ENCODE peak calls at places on chromosomes 12 and 14, in nine cellular contexts. One of them, this sample, is unnamed.

GRCh38 chr14:51554953-51555352 is 96.8 kb upstream of the FRMD6 start:
- DNase-seq in NCI-H1930: no peak
- DNase-seq in uterus: no peak
- DNase-seq in neural crest cell: no peak
- DNase-seq in nephron progenitor cell: no peak
- DNase-seq in CD8-positive, alpha-beta T cell: no peak
- DNase-seq in NCI-H1694 treated with DMSO at 0.1 percent for 48 hours: peak; percentile 47
- DNase-seq in WTC11: no peak
- DNase-seq in esophagus squamous epithelium: no peak
- DNase-seq in this sample: no peak

GRCh38 chr12:122886851-122887816 is 8.8 kb downstream of the VPS37B start:
- DNase-seq in uterus: no peak
- DNase-seq in CD8-positive, alpha-beta T cell: no peak
- DNase-seq in neural crest cell: no peak
- DNase-seq in NCI-H1694 treated with DMSO at 0.1 percent for 48 hours: no peak
- DNase-seq in nephron progenitor cell: no peak
- DNase-seq in esophagus squamous epithelium: no peak
- DNase-seq in WTC11: no peak
- DNase-seq in NCI-H1930: no peak
- DNase-seq in this sample: no peak

GRCh38 chr14:56094063-56094462 is 24.1 kb upstream of the PELI2 start:
- DNase-seq in NCI-H1930: no peak
- DNase-seq in WTC11: no peak
- DNase-seq in neural crest cell: no peak
- DNase-seq in uterus: no peak
- DNase-seq in CD8-positive, alpha-beta T cell: no peak
- DNase-seq in NCI-H1694 treated with DMSO at 0.1 percent for 48 hours: no peak
- DNase-seq in esophagus squamous epithelium: no peak
- DNase-seq in nephron progenitor cell: no peak
- DNase-seq in this sample: no peak

GRCh38 chr14:75294649-75295033 is 16.0 kb downstream of the FOS start:
- DNase-seq in NCI-H1694 treated with DMSO at 0.1 percent for 48 hours: peak; percentile 54
- DNase-seq in WTC11: peak; percentile 32
- DNase-seq in NCI-H1930: no peak
- DNase-seq in esophagus squamous epithelium: no peak
- DNase-seq in uterus: no peak
- DNase-seq in CD8-positive, alpha-beta T cell: no peak
- DNase-seq in nephron progenitor cell: peak; percentile 18
- DNase-seq in neural crest cell: no peak
- DNase-seq in this sample: no peak

GRCh38 chr14:31955941-31956579 is 121.0 kb upstream of the ARHGAP5 start:
- DNase-seq in nephron progenitor cell: no peak
- DNase-seq in neural crest cell: no peak
- DNase-seq in esophagus squamous epithelium: no peak
- DNase-seq in uterus: no peak
- DNase-seq in WTC11: no peak
- DNase-seq in NCI-H1694 treated with DMSO at 0.1 percent for 48 hours: no peak
- DNase-seq in NCI-H1930: no peak
- DNase-seq in CD8-positive, alpha-beta T cell: no peak
- DNase-seq in this sample: no peak

GRCh38 chr12:12927211-12928079 is 24.5 kb downstream of the GPRC5D start:
- DNase-seq in NCI-H1930: peak; percentile 90
- DNase-seq in neural crest cell: peak; percentile 66
- DNase-seq in esophagus squamous epithelium: no peak
- DNase-seq in CD8-positive, alpha-beta T cell: no peak
- DNase-seq in WTC11: no peak
- DNase-seq in nephron progenitor cell: peak; percentile 65
- DNase-seq in NCI-H1694 treated with DMSO at 0.1 percent for 48 hours: peak; percentile 58
- DNase-seq in uterus: peak; percentile 29
- DNase-seq in this sample: no peak

GRCh38 chr14:98960617-98961013 is 311.4 kb downstream of the BCL11B start:
- DNase-seq in CD8-positive, alpha-beta T cell: no peak
- DNase-seq in WTC11: no peak
- DNase-seq in nephron progenitor cell: no peak
- DNase-seq in uterus: no peak
- DNase-seq in NCI-H1694 treated with DMSO at 0.1 percent for 48 hours: no peak
- DNase-seq in esophagus squamous epithelium: no peak
- DNase-seq in neural crest cell: no peak
- DNase-seq in NCI-H1930: no peak
- DNase-seq in this sample: no peak

GRCh38 chr12:94545937-94546771 is 86.5 kb upstream of the CEP83 start:
- DNase-seq in NCI-H1930: no peak
- DNase-seq in CD8-positive, alpha-beta T cell: no peak
- DNase-seq in WTC11: peak; percentile 62
- DNase-seq in nephron progenitor cell: peak; percentile 40
- DNase-seq in esophagus squamous epithelium: no peak
- DNase-seq in NCI-H1694 treated with DMSO at 0.1 percent for 48 hours: no peak
- DNase-seq in neural crest cell: peak; percentile 39
- DNase-seq in uterus: no peak
- DNase-seq in this sample: no peak

GRCh38 chr12:71648537-71648936 is 15.1 kb downstream of the ZFC3H1 start:
- DNase-seq in uterus: no peak
- DNase-seq in NCI-H1694 treated with DMSO at 0.1 percent for 48 hours: no peak
- DNase-seq in CD8-positive, alpha-beta T cell: no peak
- DNase-seq in NCI-H1930: no peak
- DNase-seq in WTC11: no peak
- DNase-seq in nephron progenitor cell: no peak
- DNase-seq in esophagus squamous epithelium: no peak
- DNase-seq in neural crest cell: no peak
- DNase-seq in this sample: no peak

GRCh38 chr14:35826218-35826951 is at the start of gene BRMS1L:
- DNase-seq in WTC11: peak; percentile 98
- DNase-seq in NCI-H1930: peak; percentile 98
- DNase-seq in NCI-H1694 treated with DMSO at 0.1 percent for 48 hours: peak; percentile 99
- DNase-seq in neural crest cell: peak; percentile 96
- DNase-seq in uterus: peak; percentile 98
- DNase-seq in nephron progenitor cell: peak; percentile 99
- DNase-seq in esophagus squamous epithelium: peak; percentile 96
- DNase-seq in CD8-positive, alpha-beta T cell: peak; percentile 98
- DNase-seq in this sample: peak; percentile 99

GRCh38 chr12:26701604-26702215 is 131.3 kb downstream of the ITPR2 start:
- DNase-seq in CD8-positive, alpha-beta T cell: no peak
- DNase-seq in uterus: no peak
- DNase-seq in esophagus squamous epithelium: no peak
- DNase-seq in WTC11: no peak
- DNase-seq in NCI-H1694 treated with DMSO at 0.1 percent for 48 hours: peak; percentile 54
- DNase-seq in nephron progenitor cell: no peak
- DNase-seq in neural crest cell: no peak
- DNase-seq in NCI-H1930: peak; percentile 67
- DNase-seq in this sample: no peak